ENCODE peak calls at places on chromosomes 16 and 17, in ten cellular contexts. B is right lobe of liver, V is cardiac muscle cell, R is upper lobe of right lung, P is A549, G is psoas muscle, U is GM23338, L is SJSA1, A is uterus, M is OCI-LY7. Z is an unnamed sample. For H3K4me1, the result is how much of the 10 kb centered on the place peaks cover.

GRCh38 chr16:30731411-30731810 is 16.8 kb upstream of the PHKG2 start:
- DNase-seq in B (no peak), V (no peak), R (no peak), P (no peak), G (no peak), U (no peak), L (no peak), A (no peak), M (no peak), Z (no peak)

GRCh38 chr16:24208710-24209109 is 47.4 kb upstream of the CACNG3 start:
- DNase-seq in B (no peak), V (no peak), R (no peak), P (no peak), G (no peak), U (peak), L (no peak), A (no peak), M (no peak), Z (no peak)

GRCh38 chr17:80577876-80578275 is 33.2 kb downstream of the RPTOR start:
- DNase-seq in B (no peak), V (no peak), R (no peak), P (no peak), G (no peak), U (no peak), L (no peak), A (no peak), M (no peak), Z (no peak)

GRCh38 chr16:75591001-75591852 is 25.0 kb downstream of the GABARAPL2 start:
- DNase-seq in B (no peak), V (peak), R (no peak), P (no peak), G (peak), U (peak), L (no peak), A (peak), M (no peak), Z (peak)

GRCh38 chr17:78132086-78132676 is 1.6 kb downstream of the TMC8 start:
- DNase-seq in B (peak), V (no peak), R (peak), P (no peak), G (no peak), U (peak), L (no peak), A (no peak), M (peak), Z (no peak)

GRCh38 chr17:32161506-32162365 is 19.4 kb downstream of the RHOT1 start:
- DNase-seq in B (no peak), V (peak), R (no peak), P (no peak), G (no peak), U (no peak), L (peak), A (no peak), M (no peak), Z (no peak)

GRCh38 chr17:31517524-31517923 is 126.0 kb downstream of the RAB11FIP4 start:
- DNase-seq in B (no peak), V (no peak), R (no peak), P (peak), G (no peak), U (peak), L (no peak), A (no peak), M (no peak), Z (no peak)

GRCh38 chr16:11389631-11390565 is 44.6 kb downstream of the RMI2 start:
- DNase-seq in B (no peak), V (no peak), R (no peak), P (no peak), G (no peak), U (no peak), L (no peak), A (no peak), M (no peak), Z (no peak)

GRCh38 chr16:24088767-24089166 is 167.4 kb upstream of the CACNG3 start:
- DNase-seq in B (no peak), V (no peak), R (no peak), P (no peak), G (no peak), U (peak), L (no peak), A (no peak), M (no peak), Z (no peak)

GRCh38 chr17:41301916-41302901 is at the start of gene KRTAP29-1:
- DNase-seq in B (no peak), V (no peak), R (no peak), P (no peak), G (no peak), U (no peak), L (no peak), A (no peak), M (no peak), Z (no peak)

GRCh38 chr17:32828822-32829221 is 48.1 kb downstream of the MYO1D start:
- DNase-seq in B (no peak), V (no peak), R (no peak), P (no peak), G (no peak), U (no peak), L (no peak), A (no peak), M (no peak), Z (no peak)

GRCh38 chr16:69311533-69312388 is 611 bp downstream of the VPS4A start:
- DNase-seq in B (peak), V (peak), R (peak), P (peak), G (peak), U (peak), L (peak), A (no peak), M (peak), Z (no peak)

GRCh38 chr17:77836557-77837041 is 121.9 kb upstream of the TNRC6C start:
- DNase-seq in B (peak), V (peak), R (no peak), P (peak), G (no peak), U (no peak), L (no peak), A (no peak), M (no peak), Z (no peak)

GRCh38 chr16:57759131-57759530 is 23.6 kb downstream of the KATNB1 start:
- DNase-seq in B (no peak), V (no peak), R (no peak), P (no peak), G (peak), U (no peak), L (no peak), A (no peak), M (no peak), Z (no peak)

GRCh38 chr17:51640108-51640622 is 379.8 kb downstream of the UTP18 start:
- DNase-seq in B (no peak), V (no peak), R (no peak), P (peak), G (no peak), U (peak), L (no peak), A (no peak), M (peak), Z (no peak)

GRCh38 chr16:84334482-84334881 is 33.9 kb upstream of the ATP2C2 start:
- DNase-seq in B (no peak), V (no peak), R (peak), P (no peak), G (no peak), U (no peak), L (no peak), A (no peak), M (no peak), Z (no peak)

GRCh38 chr16:69935278-69935711 is 15.8 kb upstream of the CLEC18A start:
- DNase-seq in B (no peak), V (no peak), R (no peak), P (no peak), G (no peak), U (no peak), L (no peak), A (no peak), M (no peak), Z (no peak)

GRCh38 chr16:68259007-68259406 is 5.3 kb upstream of the SLC7A6 start:
- DNase-seq in B (no peak), V (no peak), R (no peak), P (no peak), G (no peak), U (no peak), L (no peak), A (no peak), M (no peak), Z (no peak)

GRCh38 chr16:53065436-53066165 is 10.8 kb downstream of the CHD9 start:
- DNase-seq in B (no peak), V (peak), R (no peak), P (no peak), G (no peak), U (no peak), L (no peak), A (no peak), M (no peak), Z (no peak)

GRCh38 chr16:10838611-10839270 is 20.1 kb upstream of the TVP23A start:
- DNase-seq in B (no peak), V (no peak), R (peak), P (no peak), G (no peak), U (no peak), L (no peak), A (no peak), M (no peak), Z (no peak)

GRCh38 chr16:54720259-54720658 is 210.4 kb upstream of the IRX5 start:
- DNase-seq in B (no peak), V (no peak), R (no peak), P (no peak), G (no peak), U (no peak), L (no peak), A (no peak), M (no peak), Z (no peak)

GRCh38 chr16:67561501-67561823 is 864 bp upstream of the CTCF start:
- DNase-seq in B (no peak), V (no peak), R (no peak), P (no peak), G (no peak), U (peak), L (no peak), A (no peak), M (no peak), Z (no peak)

GRCh38 chr17:7014995-7015586 is 2.7 kb downstream of the RNASEK start:
- DNase-seq in B (no peak), V (peak), R (no peak), P (no peak), G (no peak), U (peak), L (peak), A (no peak), M (peak), Z (no peak)

GRCh38 chr17:60743812-60744211 is 66.2 kb downstream of the BCAS3 start:
- DNase-seq in B (no peak), V (peak), R (no peak), P (no peak), G (no peak), U (peak), L (peak), A (no peak), M (no peak), Z (no peak)

GRCh38 chr17:71180801-71181385 is 939.9 kb upstream of the SOX9 start:
- DNase-seq in B (no peak), V (peak), R (no peak), P (peak), G (no peak), U (no peak), L (peak), A (peak), M (no peak), Z (no peak)

GRCh38 chr17:181213-182163 is at the start of gene DOC2B:
- DNase-seq in B (peak), V (peak), R (peak), P (no peak), G (peak), U (peak), L (no peak), A (no peak), M (no peak), Z (no peak)

GRCh38 chr17:17926036-17926435 is 46.2 kb downstream of the TOM1L2 start:
- DNase-seq in B (no peak), V (no peak), R (no peak), P (no peak), G (no peak), U (no peak), L (no peak), A (peak), M (no peak), Z (no peak)
- H3K4me1 ChIP-seq in B (under half), V (under half), R (under half), P (under half), G (half or more), U (under half), L (half or more), A (under half), M (under half), Z (half or more)

DNA sequence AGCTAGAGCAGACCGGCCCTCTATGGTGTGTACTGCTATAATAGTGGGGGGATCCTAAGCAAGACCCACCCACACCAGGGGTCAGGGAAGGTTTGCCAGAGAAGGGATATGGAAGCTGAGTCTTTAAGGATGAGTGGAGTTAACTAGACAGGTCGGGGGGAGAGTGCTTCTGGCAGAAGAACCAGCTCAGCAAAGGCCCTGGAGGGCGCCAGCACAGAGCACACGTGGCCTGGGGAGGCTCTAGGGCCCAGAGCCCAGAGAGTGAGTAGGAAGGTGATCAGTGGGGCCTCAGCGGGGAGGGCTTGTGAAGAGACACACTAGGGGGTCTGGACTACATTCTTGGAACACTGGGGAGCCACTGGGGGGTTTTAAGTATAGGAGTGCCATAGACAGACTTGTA is 21.1 kb downstream of the NGFR start:
- DNase-seq in B (no peak), V (peak), R (no peak), P (no peak), G (no peak), U (no peak), L (peak), A (peak), M (no peak), Z (no peak)
- H3K27ac ChIP-seq in B (no peak), V (peak), R (peak), P (no peak), G (peak), U (no peak), L (peak), A (peak), M (no peak), Z (peak)

GRCh38 chr17:35534694-35535093 is 2.8 kb downstream of the SLFN12L start:
- DNase-seq in B (no peak), V (no peak), R (no peak), P (no peak), G (no peak), U (no peak), L (no peak), A (no peak), M (no peak), Z (no peak)
- H3K4me3 ChIP-seq in B (no peak), V (no peak), R (peak), P (no peak), G (no peak), U (no peak), L (no peak), A (no peak), M (no peak), Z (no peak)

GRCh38 chr17:75093543-75094158 is 5.9 kb downstream of the SLC16A5 start:
- DNase-seq in B (peak), V (no peak), R (no peak), P (peak), G (no peak), U (no peak), L (no peak), A (no peak), M (no peak), Z (no peak)
- H3K4me1 ChIP-seq in B (under half), V (under half), R (half or more), P (half or more), G (under half), U (under half), L (under half), A (under half), M (under half), Z (under half)